ENCODE peak calls at places on chromosomes 7 and 10, in four cellular contexts. One of them, this sample, is unnamed.

GRCh38 chr10:47406870-47407648 is 23.0 kb upstream of the ZNF488 start:
- DNase-seq in HFF-Myc: peak
- DNase-seq in mammary epithelial cell: peak
- DNase-seq in fibroblast of villous mesenchyme: peak
- DNase-seq in this sample: no peak

GRCh38 chr10:97475936-97476594 is 22.2 kb downstream of the MMS19 start:
- DNase-seq in HFF-Myc: no peak
- DNase-seq in mammary epithelial cell: peak
- DNase-seq in fibroblast of villous mesenchyme: peak
- DNase-seq in this sample: no peak

GRCh38 chr7:24069751-24070150 is 214.2 kb upstream of the NPY start:
- DNase-seq in HFF-Myc: no peak
- DNase-seq in mammary epithelial cell: no peak
- DNase-seq in fibroblast of villous mesenchyme: no peak
- DNase-seq in this sample: no peak

GRCh38 chr7:104160375-104160774 is 47.4 kb downstream of the ORC5 start:
- DNase-seq in HFF-Myc: no peak
- DNase-seq in mammary epithelial cell: no peak
- DNase-seq in fibroblast of villous mesenchyme: peak
- DNase-seq in this sample: no peak

GRCh38 chr10:98168147-98168546 is 33.7 kb downstream of the R3HCC1L start:
- DNase-seq in HFF-Myc: no peak
- DNase-seq in mammary epithelial cell: no peak
- DNase-seq in fibroblast of villous mesenchyme: no peak
- DNase-seq in this sample: no peak

GRCh38 chr10:126215767-126216166 is 172.5 kb downstream of the ADAM12 start:
- DNase-seq in HFF-Myc: no peak
- DNase-seq in mammary epithelial cell: no peak
- DNase-seq in fibroblast of villous mesenchyme: peak
- DNase-seq in this sample: no peak

GRCh38 chr7:19713676-19714075 is 4.8 kb upstream of the POLR1F start:
- DNase-seq in HFF-Myc: no peak
- DNase-seq in mammary epithelial cell: peak
- DNase-seq in fibroblast of villous mesenchyme: peak
- DNase-seq in this sample: no peak

GRCh38 chr10:122459586-122460273 is 1.6 kb upstream of the HTRA1 start:
- DNase-seq in HFF-Myc: no peak
- DNase-seq in mammary epithelial cell: no peak
- DNase-seq in fibroblast of villous mesenchyme: peak
- DNase-seq in this sample: no peak

DNA sequence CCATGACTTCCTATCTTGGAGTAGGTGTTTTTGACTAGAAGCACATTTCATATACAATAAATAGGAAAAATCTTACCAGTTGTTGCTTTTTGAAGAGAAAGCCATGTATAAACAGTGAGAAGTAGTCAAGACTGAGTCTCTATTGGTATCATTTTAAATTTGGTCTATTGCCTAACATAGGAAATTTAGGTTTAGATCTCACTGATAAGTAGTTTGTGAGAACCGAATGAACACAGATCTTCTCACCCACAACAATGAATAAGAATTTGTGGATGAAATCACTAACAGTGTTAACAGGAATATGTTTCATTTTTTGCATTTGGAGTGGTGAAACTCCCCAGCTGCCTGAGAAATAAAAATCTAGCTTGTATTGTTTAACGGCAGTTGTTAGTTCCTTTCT is 387.3 kb downstream of the BBS9 start:
- DNase-seq in HFF-Myc: no peak
- DNase-seq in mammary epithelial cell: no peak
- DNase-seq in fibroblast of villous mesenchyme: no peak
- DNase-seq in this sample: no peak
- TF ChIP-seq CTCF in HFF-Myc: no peak
- TF ChIP-seq CTCF in mammary epithelial cell: no peak
- TF ChIP-seq CTCF in fibroblast of villous mesenchyme: no peak
- TF ChIP-seq CTCF in this sample: no peak

GRCh38 chr10:16612148-16612742 is 90.6 kb upstream of the C1QL3 start:
- DNase-seq in HFF-Myc: no peak
- DNase-seq in mammary epithelial cell: peak
- DNase-seq in fibroblast of villous mesenchyme: peak
- DNase-seq in this sample: peak

GRCh38 chr10:16611037-16611436 is 89.4 kb upstream of the C1QL3 start:
- DNase-seq in HFF-Myc: no peak
- DNase-seq in mammary epithelial cell: no peak
- DNase-seq in fibroblast of villous mesenchyme: peak
- DNase-seq in this sample: no peak

GRCh38 chr10:16606923-16607322 is 85.2 kb upstream of the C1QL3 start:
- DNase-seq in HFF-Myc: no peak
- DNase-seq in mammary epithelial cell: no peak
- DNase-seq in fibroblast of villous mesenchyme: no peak
- DNase-seq in this sample: no peak

GRCh38 chr10:16606421-16606820 is 84.7 kb upstream of the C1QL3 start:
- DNase-seq in HFF-Myc: peak
- DNase-seq in mammary epithelial cell: no peak
- DNase-seq in fibroblast of villous mesenchyme: peak
- DNase-seq in this sample: no peak

DNA sequence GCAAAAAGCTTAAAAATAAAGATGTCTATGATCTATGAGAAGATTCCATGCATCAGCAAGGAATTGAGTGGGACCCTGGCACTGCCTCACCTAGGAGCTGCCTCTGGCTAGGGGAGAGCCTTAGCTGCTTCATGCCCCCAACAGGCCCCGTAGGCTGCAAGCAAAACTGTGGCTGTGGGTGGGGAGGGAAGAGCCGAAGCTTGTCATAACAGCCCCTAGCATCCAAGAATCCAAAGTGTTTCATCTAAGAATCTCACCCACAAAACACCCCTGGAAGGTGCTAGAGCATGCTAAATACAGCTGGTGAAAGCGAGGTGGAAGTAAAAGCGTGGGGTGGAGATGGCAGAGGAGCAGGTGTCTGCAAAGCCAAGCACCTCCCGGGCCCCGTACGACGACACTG is 87.5 kb upstream of the C1QL3 start:
- DNase-seq in HFF-Myc: no peak
- DNase-seq in mammary epithelial cell: no peak
- DNase-seq in fibroblast of villous mesenchyme: no peak
- DNase-seq in this sample: no peak
- TF ChIP-seq CTCF in HFF-Myc: no peak
- TF ChIP-seq CTCF in mammary epithelial cell: no peak
- TF ChIP-seq CTCF in fibroblast of villous mesenchyme: no peak
- TF ChIP-seq CTCF in this sample: no peak

GRCh38 chr10:81915517-81915916 is 40.5 kb downstream of the NRG3 start:
- DNase-seq in HFF-Myc: no peak
- DNase-seq in mammary epithelial cell: no peak
- DNase-seq in fibroblast of villous mesenchyme: no peak
- DNase-seq in this sample: no peak

GRCh38 chr10:81918766-81919165 is 43.8 kb downstream of the NRG3 start:
- DNase-seq in HFF-Myc: no peak
- DNase-seq in mammary epithelial cell: no peak
- DNase-seq in fibroblast of villous mesenchyme: no peak
- DNase-seq in this sample: no peak

GRCh38 chr10:81914736-81915510 is 39.9 kb downstream of the NRG3 start:
- DNase-seq in HFF-Myc: no peak
- DNase-seq in mammary epithelial cell: no peak
- DNase-seq in fibroblast of villous mesenchyme: no peak
- DNase-seq in this sample: no peak

GRCh38 chr10:81917666-81918065 is 42.7 kb downstream of the NRG3 start:
- DNase-seq in HFF-Myc: no peak
- DNase-seq in mammary epithelial cell: no peak
- DNase-seq in fibroblast of villous mesenchyme: no peak
- DNase-seq in this sample: no peak

GRCh38 chr10:81920213-81920829 is 45.3 kb downstream of the NRG3 start:
- DNase-seq in HFF-Myc: no peak
- DNase-seq in mammary epithelial cell: no peak
- DNase-seq in fibroblast of villous mesenchyme: no peak
- DNase-seq in this sample: peak
- TF ChIP-seq CTCF in HFF-Myc: peak
- TF ChIP-seq CTCF in mammary epithelial cell: peak
- TF ChIP-seq CTCF in fibroblast of villous mesenchyme: peak
- TF ChIP-seq CTCF in this sample: peak

GRCh38 chr7:61576-62360 is 130.6 kb upstream of the FAM20C start:
- DNase-seq in HFF-Myc: no peak
- DNase-seq in mammary epithelial cell: no peak
- DNase-seq in fibroblast of villous mesenchyme: no peak
- DNase-seq in this sample: no peak

GRCh38 chr7:59986-60675 is 132.2 kb upstream of the FAM20C start:
- DNase-seq in HFF-Myc: no peak
- DNase-seq in mammary epithelial cell: no peak
- DNase-seq in fibroblast of villous mesenchyme: no peak
- DNase-seq in this sample: no peak

GRCh38 chr7:59079-59825 is 133.1 kb upstream of the FAM20C start:
- DNase-seq in HFF-Myc: no peak
- DNase-seq in mammary epithelial cell: no peak
- DNase-seq in fibroblast of villous mesenchyme: no peak
- DNase-seq in this sample: no peak

GRCh38 chr7:61111-61510 is 131.3 kb upstream of the FAM20C start:
- DNase-seq in HFF-Myc: no peak
- DNase-seq in mammary epithelial cell: no peak
- DNase-seq in fibroblast of villous mesenchyme: no peak
- DNase-seq in this sample: no peak

DNA sequence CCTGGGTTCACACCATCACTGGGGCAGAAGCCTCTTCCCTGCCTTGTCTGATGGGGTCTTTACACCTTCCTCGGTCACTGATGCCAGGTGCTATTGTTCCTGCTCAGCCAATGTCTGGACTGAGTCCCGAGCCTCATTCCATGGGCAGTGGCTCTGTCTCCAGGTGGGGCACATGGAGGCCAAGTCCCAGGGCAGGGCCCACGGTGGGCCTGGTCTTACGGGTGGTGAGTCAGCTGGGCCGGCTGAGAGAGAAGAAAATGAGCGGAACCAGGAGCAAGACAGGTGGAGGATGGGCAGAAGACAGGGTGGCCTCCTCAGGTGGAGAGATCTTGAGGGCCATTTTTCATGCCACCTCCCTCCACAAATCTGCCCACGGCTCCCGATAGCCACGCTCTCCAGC is 131.7 kb upstream of the FAM20C start:
- DNase-seq in HFF-Myc: no peak
- DNase-seq in mammary epithelial cell: no peak
- DNase-seq in fibroblast of villous mesenchyme: no peak
- DNase-seq in this sample: no peak
- TF ChIP-seq CTCF in HFF-Myc: no peak
- TF ChIP-seq CTCF in mammary epithelial cell: no peak
- TF ChIP-seq CTCF in fibroblast of villous mesenchyme: no peak
- TF ChIP-seq CTCF in this sample: no peak

GRCh38 chr7:10128748-10129147 is 844.9 kb upstream of the PHF14 start:
- DNase-seq in HFF-Myc: no peak
- DNase-seq in mammary epithelial cell: no peak
- DNase-seq in fibroblast of villous mesenchyme: no peak
- DNase-seq in this sample: no peak
- TF ChIP-seq CTCF in HFF-Myc: peak
- TF ChIP-seq CTCF in mammary epithelial cell: no peak
- TF ChIP-seq CTCF in fibroblast of villous mesenchyme: no peak
- TF ChIP-seq CTCF in this sample: no peak

GRCh38 chr7:50346548-50347497 is 42.3 kb downstream of the IKZF1 start:
- DNase-seq in HFF-Myc: no peak
- DNase-seq in mammary epithelial cell: peak
- DNase-seq in fibroblast of villous mesenchyme: no peak
- DNase-seq in this sample: no peak

GRCh38 chr7:50341709-50342108 is 37.2 kb downstream of the IKZF1 start:
- DNase-seq in HFF-Myc: no peak
- DNase-seq in mammary epithelial cell: no peak
- DNase-seq in fibroblast of villous mesenchyme: no peak
- DNase-seq in this sample: no peak

GRCh38 chr7:50347693-50348092 is 43.2 kb downstream of the IKZF1 start:
- DNase-seq in HFF-Myc: no peak
- DNase-seq in mammary epithelial cell: no peak
- DNase-seq in fibroblast of villous mesenchyme: no peak
- DNase-seq in this sample: no peak

GRCh38 chr7:50339990-50340500 is 35.5 kb downstream of the IKZF1 start:
- DNase-seq in HFF-Myc: no peak
- DNase-seq in mammary epithelial cell: no peak
- DNase-seq in fibroblast of villous mesenchyme: no peak
- DNase-seq in this sample: no peak

DNA sequence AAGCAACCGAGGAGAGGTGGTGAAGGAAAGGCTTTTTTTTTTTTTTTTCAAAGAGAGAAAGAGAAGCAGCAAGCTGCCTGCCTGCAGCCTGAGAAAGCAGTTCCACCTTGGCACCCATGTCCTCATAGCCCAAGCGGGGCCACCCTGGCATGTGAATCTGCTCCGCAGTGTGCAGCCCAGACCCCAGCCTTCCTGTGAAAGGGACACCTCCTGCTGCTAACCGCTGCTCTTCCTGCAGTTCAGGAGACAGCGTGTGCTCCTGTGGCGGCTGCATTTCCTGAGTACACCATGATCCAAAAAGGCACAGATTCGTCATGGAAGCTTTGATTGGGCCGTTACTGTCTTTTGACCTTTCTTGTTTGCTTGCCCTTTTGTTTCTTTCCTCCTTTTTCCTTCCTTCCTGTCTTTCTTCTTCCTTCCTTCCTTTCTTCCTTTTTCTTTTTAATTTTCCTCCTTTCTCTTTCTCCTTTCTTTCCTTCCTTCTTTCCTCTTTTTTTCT is 38.1 kb downstream of the IKZF1 start:
- DNase-seq in HFF-Myc: no peak
- DNase-seq in mammary epithelial cell: no peak
- DNase-seq in fibroblast of villous mesenchyme: no peak
- DNase-seq in this sample: no peak
- TF ChIP-seq CTCF in HFF-Myc: no peak
- TF ChIP-seq CTCF in mammary epithelial cell: no peak
- TF ChIP-seq CTCF in fibroblast of villous mesenchyme: no peak
- TF ChIP-seq CTCF in this sample: no peak

GRCh38 chr10:101013365-101013825 is 13.8 kb downstream of the LZTS2 start:
- DNase-seq in HFF-Myc: no peak
- DNase-seq in mammary epithelial cell: peak
- DNase-seq in fibroblast of villous mesenchyme: no peak
- DNase-seq in this sample: no peak

GRCh38 chr10:101012525-101013364 is 13.1 kb downstream of the LZTS2 start:
- DNase-seq in HFF-Myc: peak
- DNase-seq in mammary epithelial cell: peak
- DNase-seq in fibroblast of villous mesenchyme: peak
- DNase-seq in this sample: peak

GRCh38 chr10:101010329-101010728 is 10.7 kb downstream of the LZTS2 start:
- DNase-seq in HFF-Myc: no peak
- DNase-seq in mammary epithelial cell: no peak
- DNase-seq in fibroblast of villous mesenchyme: no peak
- DNase-seq in this sample: no peak

GRCh38 chr10:101014230-101014884 is 14.7 kb downstream of the LZTS2 start:
- DNase-seq in HFF-Myc: no peak
- DNase-seq in mammary epithelial cell: peak
- DNase-seq in fibroblast of villous mesenchyme: peak
- DNase-seq in this sample: peak

GRCh38 chr10:101011517-101012423 is 12.2 kb downstream of the LZTS2 start:
- DNase-seq in HFF-Myc: no peak
- DNase-seq in mammary epithelial cell: no peak
- DNase-seq in fibroblast of villous mesenchyme: peak
- DNase-seq in this sample: no peak
- TF ChIP-seq CTCF in HFF-Myc: peak
- TF ChIP-seq CTCF in mammary epithelial cell: peak
- TF ChIP-seq CTCF in fibroblast of villous mesenchyme: peak
- TF ChIP-seq CTCF in this sample: no peak

This sample was measured in GM10248.